ENCODE peak calls at places on chromosomes 1 and 21, in four cellular contexts. Q, X, J and A are unnamed samples. For H3K4me1, the result is how much of the 10 kb centered on the place peaks cover.

GRCh38 chr1:8397511-8397910 is 79.6 kb downstream of the SLC45A1 start:
- DNase-seq in J (no peak), Q (no peak), X (no peak), A (peak)

GRCh38 chr1:54768093-54768492 is 3.8 kb upstream of the PARS2 start:
- DNase-seq in J (no peak), X (no peak), Q (no peak), A (no peak)

GRCh38 chr1:173253046-173253445 is 45.9 kb upstream of the TNFSF4 start:
- DNase-seq in J (no peak), X (no peak), Q (no peak), A (no peak)

GRCh38 chr1:87155648-87156047 is 173.0 kb upstream of the LMO4 start:
- DNase-seq in Q (no peak), X (no peak), J (no peak), A (no peak)

GRCh38 chr1:180851995-180852887 is 60.5 kb upstream of the KIAA1614 start:
- DNase-seq in J (no peak), Q (no peak), X (no peak), A (no peak)

GRCh38 chr1:61301824-61302652 is 219.7 kb downstream of the NFIA start:
- DNase-seq in Q (peak), J (no peak), X (no peak), A (no peak)

GRCh38 chr1:64471218-64471719 is 1.3 kb downstream of the CACHD1 start:
- DNase-seq in J (no peak), X (no peak), Q (peak), A (peak)

GRCh38 chr1:221718391-221719277 is 23.3 kb downstream of the DUSP10 start:
- DNase-seq in Q (peak), X (no peak), J (no peak), A (peak)

GRCh38 chr21:42362700-42363099 is 3.6 kb downstream of the TFF1 start:
- DNase-seq in Q (no peak), X (no peak), J (no peak), A (no peak)

GRCh38 chr1:179996099-179996498 is 41.5 kb downstream of the CEP350 start:
- DNase-seq in X (no peak), J (no peak), Q (no peak), A (no peak)

GRCh38 chr1:71339238-71339637 is 258.4 kb upstream of the ZRANB2 start:
- DNase-seq in Q (no peak), X (no peak), J (no peak), A (no peak)

GRCh38 chr1:32361674-32362473 is 411 bp downstream of the FAM229A start:
- DNase-seq in Q (peak), X (peak), J (peak), A (peak)

GRCh38 chr1:183778006-183778405 is 26.9 kb upstream of the RGL1 start:
- DNase-seq in Q (peak), X (no peak), J (no peak), A (no peak)

GRCh38 chr21:46188226-46189212 is 4.3 kb upstream of the SPATC1L start:
- DNase-seq in J (peak), X (no peak), Q (peak), A (peak)

GRCh38 chr1:158506369-158506987 is 34.5 kb downstream of the OR10R2 start:
- DNase-seq in J (peak), Q (peak), X (no peak), A (peak)

GRCh38 chr1:210746024-210746423 is 387.9 kb downstream of the KCNH1 start:
- DNase-seq in X (no peak), Q (peak), J (no peak), A (no peak)

GRCh38 chr1:29396438-29397255 is 160.3 kb downstream of the PTPRU start:
- DNase-seq in X (no peak), J (no peak), Q (peak), A (peak)

GRCh38 chr1:214420833-214421232 is 130.6 kb downstream of the PTPN14 start:
- DNase-seq in X (no peak), J (no peak), Q (no peak), A (no peak)

GRCh38 chr1:212669600-212669999 is 30.0 kb downstream of the BATF3 start:
- DNase-seq in Q (no peak), X (no peak), J (no peak), A (no peak)

GRCh38 chr1:50333595-50333974 is 89.7 kb downstream of the DMRTA2 start:
- DNase-seq in Q (peak), X (peak), J (peak), A (peak)

GRCh38 chr1:58574816-58575215 is 2.2 kb downstream of the TACSTD2 start:
- DNase-seq in Q (no peak), X (no peak), J (no peak), A (no peak)

GRCh38 chr1:58571616-58572015 is 5.4 kb downstream of the TACSTD2 start:
- DNase-seq in X (no peak), J (no peak), Q (no peak), A (no peak)

GRCh38 chr1:58572691-58573090 is 4.4 kb downstream of the TACSTD2 start:
- DNase-seq in Q (no peak), X (no peak), J (no peak), A (no peak)

GRCh38 chr1:58573705-58574591 is 3.1 kb downstream of the TACSTD2 start:
- DNase-seq in Q (no peak), X (no peak), J (no peak), A (no peak)

DNA sequence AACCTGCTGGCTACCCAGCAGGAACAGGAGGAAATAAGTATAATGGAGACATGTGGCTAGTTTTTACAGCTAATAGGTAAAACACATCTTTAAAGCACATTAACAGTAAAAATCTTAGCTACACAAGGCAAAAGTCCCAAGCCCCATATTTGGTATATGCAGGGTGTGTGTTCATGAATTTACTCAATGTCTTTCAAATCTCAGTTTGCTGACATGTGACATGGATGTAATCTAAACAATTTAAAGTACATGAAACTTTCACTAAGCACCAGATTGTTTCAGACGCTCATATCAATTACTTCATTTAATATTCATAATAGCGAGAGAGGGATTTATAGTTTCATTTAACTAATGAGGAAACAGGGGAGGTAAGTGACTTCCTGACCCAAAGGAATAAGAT is 3.9 kb downstream of the TACSTD2 start:
- DNase-seq in J (no peak), X (no peak), Q (no peak), A (no peak)
- H3K4me1 ChIP-seq in J (under half), X (under half), Q (under half), A (under half)

DNA sequence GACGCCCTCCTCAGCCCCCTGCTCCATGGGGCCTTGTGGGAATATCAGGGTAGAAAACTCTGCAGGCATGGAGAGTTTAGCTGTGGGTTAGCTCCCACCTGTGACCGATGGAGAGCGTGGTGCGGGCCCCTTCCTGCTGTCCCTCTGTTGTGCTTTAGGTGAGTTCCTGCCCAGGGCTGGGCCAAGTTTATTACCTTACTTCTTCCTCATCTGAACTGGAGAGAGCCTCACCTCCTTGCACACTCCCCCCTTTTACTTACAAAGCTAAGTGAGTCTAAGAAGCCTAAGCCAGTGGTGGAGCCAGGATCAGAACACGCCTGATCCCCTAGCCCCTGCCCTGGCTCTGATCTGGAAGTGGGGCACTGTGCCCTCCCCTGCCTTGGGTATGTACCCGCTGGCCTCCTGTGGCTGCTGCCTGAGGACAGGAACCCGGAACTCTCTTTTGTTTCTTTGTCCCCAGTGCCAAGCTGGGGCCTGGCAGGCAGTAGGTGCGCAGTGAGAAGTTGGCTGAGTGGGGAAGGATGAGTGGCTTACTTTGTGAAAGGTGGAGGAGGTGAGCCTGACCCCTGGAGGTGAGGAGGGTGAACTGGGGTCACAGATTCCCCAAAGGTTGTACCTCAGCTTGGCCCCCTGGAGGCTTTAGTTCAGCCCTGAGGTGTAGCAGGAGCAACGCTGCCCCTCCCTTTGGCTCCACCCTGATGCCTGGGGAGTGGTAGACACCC is 32.9 kb downstream of the ARHGEF10L start:
- DNase-seq in X (no peak), Q (no peak), J (peak), A (no peak)
- H3K4me1 ChIP-seq in X (under half), Q (under half), J (under half), A (under half)

GRCh38 chr1:12551584-12551983 is 66.4 kb downstream of the DHRS3 start:
- DNase-seq in X (no peak), Q (no peak), J (no peak), A (no peak)
- H3K4me1 ChIP-seq in X (under half), Q (under half), J (half or more), A (under half)

GRCh38 chr1:156119503-156120209 is 5.1 kb downstream of the LMNA start:
- DNase-seq in X (no peak), Q (peak), J (peak), A (no peak)
- H3K4me1 ChIP-seq in X (under half), Q (half or more), J (half or more), A (half or more)

DNA sequence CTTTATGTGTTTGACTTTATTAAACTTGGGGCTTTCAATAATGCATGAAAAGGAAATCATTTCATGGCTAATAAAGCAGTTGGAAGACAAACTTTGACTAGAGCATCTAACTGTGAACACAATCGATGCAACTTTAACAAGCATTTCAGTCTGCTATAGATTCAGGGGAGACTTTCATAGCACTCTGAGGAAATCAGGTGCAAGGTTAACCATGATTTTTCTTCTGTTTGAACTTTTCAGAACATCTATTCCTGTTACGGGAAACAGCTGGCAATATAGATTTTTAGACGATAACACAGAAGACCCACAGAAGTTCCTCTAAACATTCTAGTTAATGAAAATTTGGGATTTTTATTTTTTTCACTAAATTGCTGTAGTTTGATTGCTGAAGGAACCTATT is 177.3 kb downstream of the TRIM33 start:
- DNase-seq in J (no peak), Q (no peak), X (no peak), A (no peak)
- H3K4me1 ChIP-seq in J (under half), Q (under half), X (half or more), A (under half)